ENCODE peak calls at places on chromosomes 4 and X, in five cellular contexts. G is kidney epithelial cell, F is stomach, E is fibroblast of pulmonary artery, N is astrocyte of the spinal cord. S is an unnamed sample.

GRCh38 chr4:25834411-25835107 is 28.2 kb downstream of the SEL1L3 start:
- DNase-seq in F (no peak), N (no peak), G (no peak), E (no peak), S (no peak)

GRCh38 chrX:24775891-24776290 is 82.2 kb downstream of the POLA1 start:
- DNase-seq in F (no peak), E (no peak), N (no peak), G (no peak), S (no peak)

GRCh38 chrX:64230123-64230970 is at the start of gene ASB12:
- DNase-seq in G (no peak), F (no peak), E (no peak), N (no peak), S (no peak)

GRCh38 chr4:19791422-19792113 is 460.1 kb upstream of the SLIT2 start:
- DNase-seq in N (peak), G (no peak), E (peak), F (no peak), S (peak)

GRCh38 chrX:17291998-17292658 is 82.9 kb upstream of the NHS start:
- DNase-seq in G (no peak), F (no peak), N (no peak), E (no peak), S (no peak)

GRCh38 chrX:11655282-11655985 is 10.3 kb downstream of the ARHGAP6 start:
- DNase-seq in G (no peak), F (no peak), E (peak), N (no peak), S (no peak)

GRCh38 chr4:184382189-184382846 is 92.0 kb downstream of the IRF2 start:
- DNase-seq in F (no peak), E (no peak), G (no peak), N (no peak), S (no peak)

GRCh38 chrX:23855569-23855968 is 52.2 kb downstream of the APOO start:
- DNase-seq in G (no peak), E (no peak), N (no peak), F (no peak), S (no peak)

GRCh38 chr4:19575959-19576358 is 675.7 kb upstream of the SLIT2 start:
- DNase-seq in N (no peak), E (peak), G (no peak), F (no peak), S (no peak)

GRCh38 chr4:165184220-165184619 is 23.1 kb upstream of the KLHL2 start:
- DNase-seq in N (no peak), E (peak), G (no peak), F (no peak), S (no peak)

GRCh38 chr4:184345573-184345922 is 127.9 kb upstream of the ENPP6 start:
- DNase-seq in N (no peak), F (no peak), G (no peak), E (no peak), S (no peak)

GRCh38 chr4:24824720-24825119 is 29.3 kb downstream of the SOD3 start:
- DNase-seq in E (no peak), N (no peak), G (no peak), F (no peak), S (no peak)

GRCh38 chrX:67601771-67602170 is 58.0 kb downstream of the AR start:
- DNase-seq in F (no peak), G (no peak), N (peak), E (no peak), S (no peak)

GRCh38 chr4:137310593-137311490 is 221.5 kb downstream of the PCDH18 start:
- DNase-seq in F (no peak), E (peak), G (peak), N (peak), S (peak)

GRCh38 chr4:98685225-98686045 is 27.0 kb upstream of the TSPAN5 start:
- DNase-seq in N (no peak), E (no peak), F (no peak), G (no peak), S (no peak)

GRCh38 chrX:78710146-78710545 is 37.4 kb upstream of the LPAR4 start:
- DNase-seq in E (no peak), N (peak), G (no peak), F (no peak), S (no peak)

GRCh38 chrX:29487214-29487613 is 728.1 kb upstream of the MAGEB2 start:
- DNase-seq in G (no peak), N (no peak), E (no peak), F (no peak), S (no peak)

GRCh38 chrX:71301195-71301924 is at the start of gene ITGB1BP2:
- DNase-seq in N (no peak), G (no peak), E (peak), F (no peak), S (no peak)

GRCh38 chr4:132982151-132982550 is 166.9 kb upstream of the PCDH10 start:
- DNase-seq in N (peak), G (no peak), F (no peak), E (peak), S (no peak)

GRCh38 chr4:30720656-30721352 is 635 bp downstream of the PCDH7 start:
- DNase-seq in E (peak), G (no peak), F (no peak), N (peak), S (peak)

GRCh38 chr4:105147226-105148151 is 813 bp downstream of the TET2 start:
- DNase-seq in G (no peak), F (peak), N (peak), E (peak), S (peak)

GRCh38 chr4:184306949-184307348 is 89.3 kb upstream of the ENPP6 start:
- DNase-seq in G (no peak), N (peak), E (no peak), F (no peak), S (no peak)

GRCh38 chr4:2251795-2252529 is 9.9 kb downstream of the MXD4 start:
- DNase-seq in G (no peak), N (no peak), E (no peak), F (peak), S (no peak)

GRCh38 chr4:138927065-138927464 is 88.5 kb upstream of the NOCT start:
- DNase-seq in E (peak), F (no peak), N (no peak), G (no peak), S (no peak)

GRCh38 chr4:104210420-104210819 is 284.3 kb downstream of the CXXC4 start:
- DNase-seq in N (no peak), G (no peak), F (no peak), E (no peak), S (no peak)

GRCh38 chr4:139555705-139556070 is 331 bp downstream of the SETD7 start:
- DNase-seq in E (peak), G (no peak), N (no peak), F (peak), S (peak)

GRCh38 chrX:69387559-69388487 is 116.3 kb upstream of the NALF2 start:
- DNase-seq in F (peak), N (peak), G (peak), E (peak), S (peak)

GRCh38 chr4:145047151-145047550 is 50.8 kb downstream of the ANAPC10 start:
- DNase-seq in N (no peak), F (no peak), E (no peak), G (no peak), S (no peak)

GRCh38 chr4:33477715-33478114 is 2757.5 kb downstream of the PCDH7 start:
- DNase-seq in F (no peak), N (no peak), G (no peak), E (no peak), S (no peak)

GRCh38 chr4:40422309-40422708 is 87.2 kb downstream of the CHRNA9 start:
- DNase-seq in E (no peak), F (no peak), G (no peak), N (no peak), S (no peak)

GRCh38 chr4:108337923-108338322 is 169.2 kb upstream of the LEF1 start:
- DNase-seq in F (no peak), E (no peak), G (no peak), N (peak), S (peak)

GRCh38 chrX:47619486-47620302 is at the start of gene SYN1:
- DNase-seq in N (peak), F (peak), G (peak), E (peak), S (peak)

GRCh38 chrX:102784550-102784949 is 64.0 kb downstream of the GPRASP3 start:
- DNase-seq in G (no peak), E (no peak), F (no peak), N (no peak), S (no peak)
- TF ChIP-seq CTCF in G (no peak), E (no peak), F (no peak), N (no peak), S (no peak)

GRCh38 chrX:107324493-107325310 is 118.3 kb downstream of the DNAAF6 start:
- DNase-seq in F (no peak), N (peak), G (no peak), E (peak), S (peak)
- TF ChIP-seq CTCF in F (no peak), N (peak), G (peak), E (peak), S (no peak)

DNA sequence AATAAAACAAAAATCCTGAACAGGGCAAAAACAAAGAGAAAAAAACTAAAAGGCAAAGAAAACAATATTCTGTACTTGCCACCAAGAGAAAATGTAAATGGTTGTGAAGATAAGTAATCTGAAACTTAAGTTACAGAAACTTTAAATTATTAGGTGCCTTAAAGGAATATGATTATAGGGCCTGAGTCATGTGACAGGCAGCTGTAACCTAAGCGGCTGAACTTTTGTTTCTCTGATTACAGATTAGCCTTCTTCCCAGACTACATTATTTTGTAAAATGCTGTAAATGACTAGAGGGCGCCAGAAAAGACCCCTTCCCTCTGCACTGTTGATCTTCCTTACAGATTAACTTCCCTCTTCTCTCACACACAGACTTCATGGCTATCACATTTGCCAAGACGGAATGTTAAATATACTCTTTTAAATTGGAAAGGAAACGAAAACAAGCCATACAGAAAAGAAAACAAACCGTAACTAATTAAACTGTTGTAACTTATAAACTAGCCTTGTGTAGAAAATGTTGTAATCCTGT is 96.6 kb downstream of the EVC2 start:
- DNase-seq in G (no peak), F (no peak), N (no peak), E (no peak), S (no peak)
- TF ChIP-seq CTCF in G (no peak), F (no peak), N (no peak), E (no peak), S (no peak)

GRCh38 chrX:44011505-44011904 is 38.3 kb upstream of the NDP start:
- DNase-seq in F (no peak), G (no peak), N (no peak), E (no peak), S (no peak)

GRCh38 chrX:44016906-44017305 is 43.7 kb upstream of the NDP start:
- DNase-seq in N (no peak), F (no peak), G (no peak), E (no peak), S (no peak)

GRCh38 chrX:44017726-44018125 is 44.5 kb upstream of the NDP start:
- DNase-seq in G (no peak), E (no peak), F (no peak), N (no peak), S (no peak)

GRCh38 chrX:44010626-44011025 is 37.4 kb upstream of the NDP start:
- DNase-seq in N (no peak), G (no peak), F (no peak), E (no peak), S (no peak)

DNA sequence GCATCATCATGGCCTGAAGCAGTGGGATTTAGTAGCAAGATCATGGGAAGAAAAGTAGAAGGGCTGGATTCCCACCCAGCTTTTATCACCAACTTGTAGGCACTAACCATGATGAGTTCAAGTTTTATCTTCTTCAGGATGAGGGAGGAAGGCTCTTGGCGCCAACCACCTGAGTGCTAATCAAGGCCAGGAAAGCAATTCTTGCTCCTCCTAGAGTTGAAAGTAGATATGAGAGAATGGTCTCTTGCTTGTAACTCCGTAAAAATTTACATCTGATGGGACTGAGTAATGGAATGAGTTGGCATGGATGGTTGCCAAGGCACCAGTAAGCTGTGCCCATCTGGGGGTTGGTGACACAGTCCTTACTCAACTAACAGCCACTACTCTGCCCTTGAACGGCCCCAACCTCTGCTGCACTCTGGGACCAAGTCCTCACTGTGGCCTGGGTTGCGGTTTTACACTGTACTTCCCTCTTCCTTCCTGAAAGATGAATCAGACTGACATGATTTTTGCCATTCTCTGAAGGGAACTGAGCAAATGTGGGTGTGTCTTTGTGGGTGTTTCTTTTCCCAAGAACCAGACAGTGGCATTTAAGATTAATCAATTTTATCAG is 39.4 kb upstream of the NDP start:
- DNase-seq in N (peak), F (peak), E (peak), G (peak), S (peak)
- TF ChIP-seq CTCF in N (no peak), F (no peak), E (no peak), G (peak), S (peak)

GRCh38 chrX:110317820-110318663 is at the start of gene AMMECR1:
- DNase-seq in E (peak), F (peak), G (no peak), N (peak), S (peak)
- TF ChIP-seq CTCF in E (no peak), F (no peak), G (no peak), N (no peak), S (no peak)